ENCODE peak calls at places on chromosomes 11 and 22, in six cellular contexts. Q is astrocyte of the cerebellum; Y is HEK293T; S is HCT116; B is stimulated activated CD4-positive, alpha-beta T cell treated with anti-CD3 and anti-CD28 coated beads, Interleukin-12 subunit alpha, Interleukin-12 subunit beta, amount 100 ng/mL, for 4 hours; U is kidney tubule cell. F is an unnamed sample.

GRCh38 chr11:73907191-73907590 is 30.4 kb downstream of the PAAF1 start:
- DNase-seq in Q (no peak), S (peak), B (no peak), U (peak), Y (peak), F (no peak)

GRCh38 chr22:37499006-37499707 is 13.0 kb upstream of the MFNG start:
- DNase-seq in Y (no peak), B (no peak), Q (no peak), S (no peak), U (peak), F (no peak)

GRCh38 chr11:34850339-34850738 is 65.8 kb downstream of the APIP start:
- DNase-seq in S (no peak), U (no peak), Y (no peak), Q (no peak), B (no peak), F (no peak)

GRCh38 chr11:63491614-63492372 is 826 bp upstream of the PLAAT5 start:
- DNase-seq in Q (no peak), Y (no peak), B (no peak), S (no peak), U (no peak), F (no peak)

GRCh38 chr22:38069372-38070249 is 12.4 kb downstream of the PICK1 start:
- DNase-seq in S (no peak), U (no peak), Y (no peak), Q (no peak), B (no peak), F (peak)

GRCh38 chr11:117492578-117493251 is 165.1 kb downstream of the CEP164 start:
- DNase-seq in B (no peak), Y (no peak), Q (no peak), U (no peak), S (no peak), F (no peak)

GRCh38 chr11:93234602-93235207 is 36.9 kb upstream of the SLC36A4 start:
- DNase-seq in U (peak), S (peak), B (peak), Q (peak), Y (peak), F (peak)

GRCh38 chr22:46613606-46613997 is 6.6 kb upstream of the GRAMD4 start:
- DNase-seq in Q (no peak), B (peak), S (no peak), Y (no peak), U (no peak), F (peak)

GRCh38 chr11:119148855-119149370 is at the start of gene ABCG4:
- DNase-seq in Q (no peak), B (peak), U (no peak), Y (peak), S (no peak), F (no peak)

F was measured in NAMALWA.